ENCODE peak calls at places on chromosome 9, in six cellular contexts. One of them, this sample, is unnamed.

GRCh38 chr9:78575791-78576190 is 278.9 kb downstream of the PSAT1 start:
- DNase-seq in colonic mucosa: no peak
- DNase-seq in IMR-90: no peak
- DNase-seq in mammary epithelial cell: no peak
- DNase-seq in GM23248: no peak
- DNase-seq in mesendoderm: no peak
- DNase-seq in this sample: no peak

GRCh38 chr9:87793292-87793691 is 67.4 kb downstream of the CTSL start:
- DNase-seq in GM23248: peak; percentile 96
- DNase-seq in mammary epithelial cell: peak; percentile 70
- DNase-seq in IMR-90: peak; percentile 87
- DNase-seq in colonic mucosa: no peak
- DNase-seq in mesendoderm: peak; percentile 32
- DNase-seq in this sample: no peak

GRCh38 chr9:113454914-113455761 is 8.4 kb upstream of the RGS3 start:
- DNase-seq in IMR-90: peak; percentile 93
- DNase-seq in mesendoderm: peak; percentile 96
- DNase-seq in GM23248: peak; percentile 91
- DNase-seq in mammary epithelial cell: peak; percentile 40
- DNase-seq in colonic mucosa: no peak
- DNase-seq in this sample: no peak

GRCh38 chr9:36991516-36992134 is 42.4 kb downstream of the PAX5 start:
- DNase-seq in mesendoderm: peak; percentile 75
- DNase-seq in IMR-90: no peak
- DNase-seq in GM23248: no peak
- DNase-seq in colonic mucosa: peak; percentile 24
- DNase-seq in mammary epithelial cell: peak; percentile 23
- DNase-seq in this sample: peak; percentile 77

GRCh38 chr9:112764344-112764743 is 13.8 kb downstream of the SNX30 start:
- DNase-seq in IMR-90: peak; percentile 91
- DNase-seq in colonic mucosa: no peak
- DNase-seq in mammary epithelial cell: peak; percentile 35
- DNase-seq in mesendoderm: peak; percentile 57
- DNase-seq in GM23248: peak; percentile 94
- DNase-seq in this sample: no peak

GRCh38 chr9:7150153-7150890 is 392.5 kb downstream of the KDM4C start:
- DNase-seq in GM23248: no peak
- DNase-seq in colonic mucosa: peak; percentile 38
- DNase-seq in mammary epithelial cell: no peak
- DNase-seq in mesendoderm: no peak
- DNase-seq in IMR-90: no peak
- DNase-seq in this sample: no peak

GRCh38 chr9:135662758-135663450 is at the start of gene LCN9:
- DNase-seq in mammary epithelial cell: no peak
- DNase-seq in IMR-90: no peak
- DNase-seq in GM23248: no peak
- DNase-seq in mesendoderm: peak; percentile 38
- DNase-seq in colonic mucosa: no peak
- DNase-seq in this sample: no peak

GRCh38 chr9:109315889-109316640 is 4.8 kb downstream of the EPB41L4B start:
- DNase-seq in mammary epithelial cell: peak; percentile 98
- DNase-seq in IMR-90: peak; percentile 18
- DNase-seq in colonic mucosa: peak; percentile 89
- DNase-seq in mesendoderm: no peak
- DNase-seq in GM23248: peak; percentile 99
- DNase-seq in this sample: no peak

GRCh38 chr9:21965401-21965951 is 28.7 kb downstream of the CDKN2A start:
- DNase-seq in mesendoderm: peak; percentile 87
- DNase-seq in GM23248: peak; percentile 93
- DNase-seq in colonic mucosa: peak; percentile 64
- DNase-seq in mammary epithelial cell: peak; percentile 19
- DNase-seq in IMR-90: peak; percentile 77
- DNase-seq in this sample: no peak

GRCh38 chr9:94922098-94922607 is 195.7 kb downstream of the AOPEP start:
- DNase-seq in IMR-90: peak; percentile 98
- DNase-seq in GM23248: peak; percentile 95
- DNase-seq in colonic mucosa: no peak
- DNase-seq in mesendoderm: no peak
- DNase-seq in mammary epithelial cell: peak; percentile 69
- DNase-seq in this sample: no peak

GRCh38 chr9:136327313-136327971 is at the start of gene GPSM1:
- DNase-seq in mesendoderm: no peak
- DNase-seq in mammary epithelial cell: no peak
- DNase-seq in colonic mucosa: no peak
- DNase-seq in IMR-90: peak; percentile 58
- DNase-seq in GM23248: peak; percentile 81
- DNase-seq in this sample: no peak

GRCh38 chr9:2271426-2271825 is 256.3 kb downstream of the SMARCA2 start:
- DNase-seq in GM23248: peak; percentile 26
- DNase-seq in colonic mucosa: no peak
- DNase-seq in IMR-90: no peak
- DNase-seq in mesendoderm: peak; percentile 72
- DNase-seq in mammary epithelial cell: peak; percentile 4
- DNase-seq in this sample: no peak

GRCh38 chr9:34647084-34647403 is 569 bp downstream of the GALT start:
- DNase-seq in mesendoderm: no peak
- DNase-seq in IMR-90: no peak
- DNase-seq in mammary epithelial cell: no peak
- DNase-seq in colonic mucosa: no peak
- DNase-seq in GM23248: no peak
- DNase-seq in this sample: no peak

GRCh38 chr9:134605969-134606363 is 35.6 kb upstream of the COL5A1 start:
- DNase-seq in GM23248: no peak
- DNase-seq in IMR-90: no peak
- DNase-seq in mesendoderm: no peak
- DNase-seq in colonic mucosa: peak; percentile 5
- DNase-seq in mammary epithelial cell: no peak
- DNase-seq in this sample: no peak

GRCh38 chr9:84139296-84140100 is 158.9 kb downstream of the RMI1 start:
- DNase-seq in GM23248: peak; percentile 37
- DNase-seq in mammary epithelial cell: peak; percentile 9
- DNase-seq in mesendoderm: no peak
- DNase-seq in IMR-90: peak; percentile 12
- DNase-seq in colonic mucosa: peak; percentile 89
- DNase-seq in this sample: no peak

GRCh38 chr9:131289301-131290038 is at the start of gene PLPP7:
- DNase-seq in GM23248: peak; percentile 59
- DNase-seq in mammary epithelial cell: no peak
- DNase-seq in mesendoderm: peak; percentile 74
- DNase-seq in colonic mucosa: no peak
- DNase-seq in IMR-90: peak; percentile 48
- DNase-seq in this sample: peak; percentile 46

GRCh38 chr9:126852289-126852688 is 8.2 kb upstream of the ZBTB34 start:
- DNase-seq in IMR-90: no peak
- DNase-seq in GM23248: no peak
- DNase-seq in mesendoderm: peak; percentile 34
- DNase-seq in mammary epithelial cell: no peak
- DNase-seq in colonic mucosa: no peak
- DNase-seq in this sample: no peak

GRCh38 chr9:125989524-125990180 is 242.5 kb downstream of the PBX3 start:
- DNase-seq in IMR-90: no peak
- DNase-seq in mesendoderm: no peak
- DNase-seq in colonic mucosa: no peak
- DNase-seq in GM23248: no peak
- DNase-seq in mammary epithelial cell: no peak
- DNase-seq in this sample: no peak

GRCh38 chr9:35646583-35647265 is 4.0 kb downstream of the SIT1 start:
- DNase-seq in mammary epithelial cell: peak; percentile 85
- DNase-seq in IMR-90: peak; percentile 82
- DNase-seq in GM23248: peak; percentile 97
- DNase-seq in mesendoderm: peak; percentile 92
- DNase-seq in colonic mucosa: peak; percentile 94
- DNase-seq in this sample: peak; percentile 84

GRCh38 chr9:36765468-36766341 is 193.0 kb downstream of the MELK start:
- DNase-seq in IMR-90: peak; percentile 35
- DNase-seq in mammary epithelial cell: peak; percentile 74
- DNase-seq in colonic mucosa: peak; percentile 66
- DNase-seq in GM23248: peak; percentile 41
- DNase-seq in mesendoderm: peak; percentile 97
- DNase-seq in this sample: peak; percentile 91

GRCh38 chr9:81801190-81801589 is 111.8 kb upstream of the TLE1 start:
- DNase-seq in IMR-90: peak; percentile 51
- DNase-seq in mammary epithelial cell: no peak
- DNase-seq in GM23248: peak; percentile 61
- DNase-seq in colonic mucosa: no peak
- DNase-seq in mesendoderm: no peak
- DNase-seq in this sample: no peak

DNA sequence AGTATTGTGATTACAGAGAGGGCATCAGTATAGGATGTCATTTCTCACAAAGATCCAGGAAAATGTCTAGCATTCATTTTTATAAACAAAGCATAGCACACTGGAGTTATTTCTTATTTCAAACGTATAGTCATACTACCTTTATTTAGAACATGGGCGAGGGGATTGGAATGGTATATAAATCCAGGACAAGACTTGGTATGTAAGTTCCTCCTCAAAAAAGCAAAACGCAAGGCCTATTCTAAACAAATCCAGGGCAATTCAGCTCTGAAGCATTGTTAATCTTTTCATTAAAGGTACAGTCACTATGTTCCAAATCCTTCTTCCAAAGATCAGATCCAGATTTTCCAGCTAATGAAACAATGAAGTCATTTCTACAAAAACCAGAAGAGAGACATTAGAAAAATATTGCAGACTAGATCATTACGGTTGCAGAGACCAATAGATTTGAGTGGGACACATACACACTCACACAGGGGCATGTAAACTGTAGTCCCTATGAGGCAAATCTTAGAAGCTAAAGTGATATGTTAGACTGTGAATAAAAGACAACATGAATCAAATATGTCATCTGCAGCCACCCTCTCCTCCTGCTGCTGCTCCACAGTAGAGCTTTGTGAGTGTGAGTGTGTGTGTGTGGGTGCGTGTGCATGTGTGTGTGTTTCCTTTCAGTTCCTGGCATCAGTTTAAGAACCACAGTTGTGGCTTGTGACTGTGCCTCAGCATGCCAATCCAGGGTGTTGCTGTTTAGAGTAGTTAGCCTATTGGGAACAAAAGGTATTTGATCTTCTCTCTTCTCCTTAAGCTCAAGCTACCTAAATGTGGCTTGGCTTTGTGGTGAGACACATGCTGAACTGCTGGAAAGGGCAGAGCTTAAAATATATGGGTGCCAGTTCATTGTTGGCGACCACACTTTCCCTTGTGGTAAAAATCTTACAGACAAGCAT is 116.2 kb upstream of the BNC2 start:
- DNase-seq in GM23248: peak; percentile 76
- DNase-seq in colonic mucosa: no peak
- DNase-seq in mesendoderm: no peak
- DNase-seq in IMR-90: peak; percentile 80
- DNase-seq in mammary epithelial cell: peak; percentile 66
- DNase-seq in this sample: no peak
- H3K9ac ChIP-seq in GM23248: peak overlapping the region; percentile 71
- H3K9ac ChIP-seq in colonic mucosa: no peak overlapping the region
- H3K9ac ChIP-seq in mesendoderm: no peak overlapping the region
- H3K9ac ChIP-seq in IMR-90: peak overlapping the region; percentile 39
- H3K9ac ChIP-seq in mammary epithelial cell: no peak overlapping the region
- H3K9ac ChIP-seq in this sample: no peak overlapping the region

DNA sequence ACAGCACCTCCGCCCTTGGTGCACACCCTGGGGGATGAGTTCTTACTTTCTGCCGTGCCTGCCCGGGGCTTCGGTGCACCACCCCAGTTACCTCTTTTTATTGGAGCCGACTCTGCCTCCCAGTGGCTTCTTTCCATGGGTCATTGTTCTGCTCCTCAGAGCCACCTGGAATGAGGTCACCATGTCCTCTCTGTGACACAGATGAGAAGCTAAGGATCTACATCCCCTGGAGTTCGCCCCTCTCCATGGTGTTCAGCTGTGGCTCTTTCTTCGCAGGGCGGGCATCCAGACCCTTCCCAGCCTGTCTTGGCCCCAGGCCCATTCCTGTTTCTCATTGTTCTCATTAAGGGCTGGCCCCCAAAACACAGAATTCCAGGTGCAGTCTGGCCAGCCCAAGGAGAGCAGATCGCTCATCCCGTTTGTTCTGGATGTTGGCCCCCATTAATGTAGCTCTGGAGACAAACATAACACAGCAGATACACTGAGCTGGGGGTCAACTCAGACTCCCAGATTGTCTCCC is 66.4 kb upstream of the COL15A1 start:
- DNase-seq in mesendoderm: no peak
- DNase-seq in IMR-90: no peak
- DNase-seq in mammary epithelial cell: no peak
- DNase-seq in colonic mucosa: no peak
- DNase-seq in GM23248: no peak
- DNase-seq in this sample: no peak
- H3K9ac ChIP-seq in mesendoderm: no peak overlapping the region
- H3K9ac ChIP-seq in IMR-90: no peak overlapping the region
- H3K9ac ChIP-seq in mammary epithelial cell: no peak overlapping the region
- H3K9ac ChIP-seq in colonic mucosa: no peak overlapping the region
- H3K9ac ChIP-seq in GM23248: no peak overlapping the region
- H3K9ac ChIP-seq in this sample: no peak overlapping the region

GRCh38 chr9:123321874-123322770 is 33.9 kb upstream of the CRB2 start:
- DNase-seq in mesendoderm: no peak
- DNase-seq in colonic mucosa: no peak
- DNase-seq in mammary epithelial cell: no peak
- DNase-seq in GM23248: no peak
- DNase-seq in IMR-90: no peak
- DNase-seq in this sample: no peak
- H3K9ac ChIP-seq in mesendoderm: no peak overlapping the region
- H3K9ac ChIP-seq in colonic mucosa: no peak overlapping the region
- H3K9ac ChIP-seq in mammary epithelial cell: no peak overlapping the region
- H3K9ac ChIP-seq in GM23248: no peak overlapping the region
- H3K9ac ChIP-seq in IMR-90: no peak overlapping the region
- H3K9ac ChIP-seq in this sample: no peak overlapping the region

GRCh38 chr9:16544842-16545241 is 325.6 kb downstream of the BNC2 start:
- DNase-seq in colonic mucosa: no peak
- DNase-seq in GM23248: no peak
- DNase-seq in IMR-90: no peak
- DNase-seq in mesendoderm: no peak
- DNase-seq in mammary epithelial cell: no peak
- DNase-seq in this sample: no peak

GRCh38 chr9:16543691-16544090 is 326.8 kb downstream of the BNC2 start:
- DNase-seq in GM23248: no peak
- DNase-seq in IMR-90: peak; percentile 41
- DNase-seq in mammary epithelial cell: no peak
- DNase-seq in colonic mucosa: no peak
- DNase-seq in mesendoderm: no peak
- DNase-seq in this sample: no peak

GRCh38 chr9:16543225-16543624 is 327.2 kb downstream of the BNC2 start:
- DNase-seq in IMR-90: no peak
- DNase-seq in mammary epithelial cell: no peak
- DNase-seq in colonic mucosa: no peak
- DNase-seq in GM23248: no peak
- DNase-seq in mesendoderm: no peak
- DNase-seq in this sample: no peak

GRCh38 chr9:16542290-16542689 is 328.2 kb downstream of the BNC2 start:
- DNase-seq in mammary epithelial cell: no peak
- DNase-seq in colonic mucosa: no peak
- DNase-seq in IMR-90: no peak
- DNase-seq in GM23248: no peak
- DNase-seq in mesendoderm: no peak
- DNase-seq in this sample: no peak

DNA sequence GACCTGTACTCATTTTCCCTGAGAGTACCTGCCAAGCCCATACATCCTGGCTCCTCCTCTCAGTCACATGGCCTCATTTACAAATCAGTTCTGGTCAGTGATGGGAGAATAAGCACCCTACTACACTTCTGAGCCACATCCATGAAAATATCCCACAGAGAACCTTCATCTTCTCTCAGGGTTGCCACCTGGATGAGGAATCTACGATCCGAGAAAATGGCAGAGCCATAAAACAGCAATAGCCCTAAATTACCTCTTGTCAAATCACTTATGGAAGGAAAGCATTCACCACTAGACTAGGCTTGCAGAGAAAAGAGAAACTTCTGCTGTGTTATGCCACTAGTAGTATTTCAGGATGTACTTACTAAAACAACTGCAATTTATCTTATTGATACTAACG is 324.8 kb downstream of the BNC2 start:
- DNase-seq in mesendoderm: no peak
- DNase-seq in GM23248: no peak
- DNase-seq in mammary epithelial cell: no peak
- DNase-seq in IMR-90: no peak
- DNase-seq in colonic mucosa: no peak
- DNase-seq in this sample: no peak
- H3K9ac ChIP-seq in mesendoderm: no peak overlapping the region
- H3K9ac ChIP-seq in GM23248: no peak overlapping the region
- H3K9ac ChIP-seq in mammary epithelial cell: no peak overlapping the region
- H3K9ac ChIP-seq in IMR-90: no peak overlapping the region
- H3K9ac ChIP-seq in colonic mucosa: no peak overlapping the region
- H3K9ac ChIP-seq in this sample: no peak overlapping the region